ENCODE peak calls at places on chromosomes 6 and 20, in nine cellular contexts. One of them, this sample, is unnamed.

GRCh38 chr6:112232845-112233256 is 21.5 kb downstream of the LAMA4 start:
- DNase-seq in lower leg skin: no peak
- DNase-seq in fibroblast of mammary gland: peak
- DNase-seq in ascending aorta: no peak
- DNase-seq in fibroblast of the aortic adventitia: peak
- DNase-seq in pancreas: no peak
- DNase-seq in psoas muscle: no peak
- DNase-seq in heart right ventricle: peak
- DNase-seq in tibial artery: no peak
- DNase-seq in this sample: peak

GRCh38 chr6:42363906-42364859 is 87.5 kb downstream of the TRERF1 start:
- DNase-seq in fibroblast of the aortic adventitia: no peak
- DNase-seq in pancreas: no peak
- DNase-seq in psoas muscle: no peak
- DNase-seq in heart right ventricle: no peak
- DNase-seq in lower leg skin: peak
- DNase-seq in tibial artery: no peak
- DNase-seq in ascending aorta: no peak
- DNase-seq in fibroblast of mammary gland: no peak
- DNase-seq in this sample: no peak

GRCh38 chr6:16239798-16240123 is 1.4 kb downstream of the GMPR start:
- DNase-seq in fibroblast of mammary gland: peak
- DNase-seq in fibroblast of the aortic adventitia: no peak
- DNase-seq in ascending aorta: peak
- DNase-seq in heart right ventricle: peak
- DNase-seq in tibial artery: peak
- DNase-seq in lower leg skin: no peak
- DNase-seq in pancreas: peak
- DNase-seq in psoas muscle: no peak
- DNase-seq in this sample: no peak

GRCh38 chr6:158803733-158804143 is 15.4 kb downstream of the EZR start:
- DNase-seq in fibroblast of the aortic adventitia: no peak
- DNase-seq in psoas muscle: no peak
- DNase-seq in lower leg skin: peak
- DNase-seq in fibroblast of mammary gland: no peak
- DNase-seq in ascending aorta: no peak
- DNase-seq in pancreas: no peak
- DNase-seq in tibial artery: no peak
- DNase-seq in heart right ventricle: peak
- DNase-seq in this sample: peak

GRCh38 chr6:45710304-45710821 is 305.3 kb downstream of the CLIC5 start:
- DNase-seq in tibial artery: no peak
- DNase-seq in ascending aorta: no peak
- DNase-seq in pancreas: no peak
- DNase-seq in fibroblast of the aortic adventitia: peak
- DNase-seq in fibroblast of mammary gland: peak
- DNase-seq in heart right ventricle: no peak
- DNase-seq in psoas muscle: no peak
- DNase-seq in lower leg skin: no peak
- DNase-seq in this sample: peak

GRCh38 chr20:57335392-57335791 is 5.8 kb downstream of the SPO11 start:
- DNase-seq in heart right ventricle: no peak
- DNase-seq in tibial artery: no peak
- DNase-seq in lower leg skin: no peak
- DNase-seq in psoas muscle: no peak
- DNase-seq in pancreas: no peak
- DNase-seq in fibroblast of the aortic adventitia: peak
- DNase-seq in fibroblast of mammary gland: no peak
- DNase-seq in ascending aorta: no peak
- DNase-seq in this sample: no peak

GRCh38 chr6:90003069-90003800 is 109.0 kb downstream of the GJA10 start:
- DNase-seq in pancreas: no peak
- DNase-seq in lower leg skin: no peak
- DNase-seq in psoas muscle: no peak
- DNase-seq in fibroblast of the aortic adventitia: no peak
- DNase-seq in tibial artery: no peak
- DNase-seq in ascending aorta: no peak
- DNase-seq in fibroblast of mammary gland: no peak
- DNase-seq in heart right ventricle: no peak
- DNase-seq in this sample: no peak

GRCh38 chr20:63540417-63541186 is 3.4 kb upstream of the PTK6 start:
- DNase-seq in lower leg skin: no peak
- DNase-seq in fibroblast of mammary gland: peak
- DNase-seq in ascending aorta: no peak
- DNase-seq in fibroblast of the aortic adventitia: peak
- DNase-seq in pancreas: no peak
- DNase-seq in heart right ventricle: no peak
- DNase-seq in tibial artery: no peak
- DNase-seq in psoas muscle: no peak
- DNase-seq in this sample: no peak

GRCh38 chr6:155270566-155271091 is 6.8 kb downstream of the CLDN20 start:
- DNase-seq in tibial artery: no peak
- DNase-seq in pancreas: no peak
- DNase-seq in fibroblast of the aortic adventitia: no peak
- DNase-seq in fibroblast of mammary gland: no peak
- DNase-seq in lower leg skin: no peak
- DNase-seq in heart right ventricle: no peak
- DNase-seq in psoas muscle: no peak
- DNase-seq in ascending aorta: no peak
- DNase-seq in this sample: no peak

GRCh38 chr20:48760403-48760889 is 67.4 kb downstream of the PREX1 start:
- DNase-seq in pancreas: no peak
- DNase-seq in ascending aorta: no peak
- DNase-seq in psoas muscle: no peak
- DNase-seq in fibroblast of mammary gland: peak
- DNase-seq in tibial artery: no peak
- DNase-seq in heart right ventricle: peak
- DNase-seq in fibroblast of the aortic adventitia: peak
- DNase-seq in lower leg skin: no peak
- DNase-seq in this sample: peak

DNA sequence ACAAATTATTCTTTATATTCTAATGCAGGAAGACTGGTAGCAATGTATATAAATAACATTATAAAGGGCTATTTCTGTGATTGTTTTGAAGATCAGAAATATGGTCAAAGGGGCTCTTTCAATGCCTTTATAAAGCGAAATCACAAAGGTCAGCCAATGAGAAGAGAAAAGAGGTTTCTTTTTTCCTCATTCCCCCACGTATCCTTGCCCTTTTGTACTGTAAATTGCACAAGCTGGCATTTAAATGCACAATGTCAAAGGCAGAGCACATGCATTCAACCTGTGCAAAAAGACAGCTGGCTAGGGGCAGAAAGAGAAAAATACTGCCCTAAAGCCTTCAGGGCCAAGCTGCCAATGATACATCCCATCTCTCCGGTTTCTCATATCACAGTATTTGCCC is 219.3 kb downstream of the TRDN start:
- DNase-seq in fibroblast of mammary gland: no peak
- DNase-seq in heart right ventricle: no peak
- DNase-seq in tibial artery: no peak
- DNase-seq in pancreas: no peak
- DNase-seq in psoas muscle: no peak
- DNase-seq in lower leg skin: no peak
- DNase-seq in fibroblast of the aortic adventitia: no peak
- DNase-seq in ascending aorta: no peak
- DNase-seq in this sample: no peak
- H3K4me3 ChIP-seq in fibroblast of mammary gland: no peak
- H3K4me3 ChIP-seq in heart right ventricle: no peak
- H3K4me3 ChIP-seq in tibial artery: no peak
- H3K4me3 ChIP-seq in pancreas: no peak
- H3K4me3 ChIP-seq in psoas muscle: no peak
- H3K4me3 ChIP-seq in lower leg skin: no peak
- H3K4me3 ChIP-seq in fibroblast of the aortic adventitia: no peak
- H3K4me3 ChIP-seq in ascending aorta: no peak
- H3K4me3 ChIP-seq in this sample: no peak

DNA sequence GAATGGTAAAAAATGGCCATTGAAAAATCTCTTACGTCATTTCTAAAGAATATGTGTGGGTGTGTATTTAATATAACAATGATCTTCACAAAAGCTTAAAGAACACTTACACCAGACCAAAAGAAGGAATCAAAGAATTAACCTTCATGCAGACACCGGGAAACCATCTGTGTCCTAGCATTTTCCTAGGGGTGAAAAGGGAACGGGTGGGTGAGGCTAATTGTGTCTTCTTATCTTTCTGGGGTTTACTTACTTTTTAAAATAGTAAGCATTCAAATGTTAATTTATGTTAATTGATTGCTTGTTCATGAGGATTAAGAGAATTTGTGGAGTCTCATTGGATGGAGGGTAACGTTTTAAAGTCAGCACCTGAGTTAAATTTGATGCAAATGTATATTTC is 47.5 kb downstream of the BMP2 start:
- DNase-seq in ascending aorta: no peak
- DNase-seq in tibial artery: no peak
- DNase-seq in lower leg skin: no peak
- DNase-seq in fibroblast of the aortic adventitia: peak
- DNase-seq in pancreas: no peak
- DNase-seq in fibroblast of mammary gland: no peak
- DNase-seq in heart right ventricle: no peak
- DNase-seq in psoas muscle: no peak
- DNase-seq in this sample: no peak
- TF ChIP-seq CTCF in ascending aorta: no peak
- TF ChIP-seq CTCF in tibial artery: no peak
- TF ChIP-seq CTCF in lower leg skin: no peak
- TF ChIP-seq CTCF in fibroblast of the aortic adventitia: no peak
- TF ChIP-seq CTCF in pancreas: no peak
- TF ChIP-seq CTCF in fibroblast of mammary gland: no peak
- TF ChIP-seq CTCF in heart right ventricle: no peak
- TF ChIP-seq CTCF in psoas muscle: no peak
- TF ChIP-seq CTCF in this sample: no peak

GRCh38 chr20:53840462-53841000 is 229.9 kb downstream of the BCAS1 start:
- DNase-seq in lower leg skin: no peak
- DNase-seq in pancreas: no peak
- DNase-seq in heart right ventricle: no peak
- DNase-seq in tibial artery: no peak
- DNase-seq in fibroblast of mammary gland: no peak
- DNase-seq in ascending aorta: no peak
- DNase-seq in fibroblast of the aortic adventitia: no peak
- DNase-seq in psoas muscle: no peak
- DNase-seq in this sample: no peak

GRCh38 chr20:53844259-53844658 is 226.1 kb downstream of the BCAS1 start:
- DNase-seq in psoas muscle: no peak
- DNase-seq in heart right ventricle: no peak
- DNase-seq in fibroblast of the aortic adventitia: no peak
- DNase-seq in lower leg skin: no peak
- DNase-seq in tibial artery: no peak
- DNase-seq in ascending aorta: no peak
- DNase-seq in pancreas: no peak
- DNase-seq in fibroblast of mammary gland: peak
- DNase-seq in this sample: peak

GRCh38 chr20:53843645-53844044 is 226.7 kb downstream of the BCAS1 start:
- DNase-seq in fibroblast of the aortic adventitia: no peak
- DNase-seq in tibial artery: no peak
- DNase-seq in pancreas: no peak
- DNase-seq in lower leg skin: no peak
- DNase-seq in fibroblast of mammary gland: no peak
- DNase-seq in psoas muscle: no peak
- DNase-seq in heart right ventricle: no peak
- DNase-seq in ascending aorta: no peak
- DNase-seq in this sample: no peak

GRCh38 chr20:53841741-53842140 is 228.7 kb downstream of the BCAS1 start:
- DNase-seq in pancreas: no peak
- DNase-seq in fibroblast of the aortic adventitia: no peak
- DNase-seq in tibial artery: no peak
- DNase-seq in ascending aorta: no peak
- DNase-seq in fibroblast of mammary gland: no peak
- DNase-seq in heart right ventricle: no peak
- DNase-seq in psoas muscle: no peak
- DNase-seq in lower leg skin: no peak
- DNase-seq in this sample: no peak

GRCh38 chr20:53842301-53843099 is 227.9 kb downstream of the BCAS1 start:
- DNase-seq in fibroblast of the aortic adventitia: no peak
- DNase-seq in heart right ventricle: no peak
- DNase-seq in lower leg skin: no peak
- DNase-seq in pancreas: no peak
- DNase-seq in psoas muscle: no peak
- DNase-seq in fibroblast of mammary gland: no peak
- DNase-seq in ascending aorta: no peak
- DNase-seq in tibial artery: no peak
- DNase-seq in this sample: no peak
- H3K4me3 ChIP-seq in fibroblast of the aortic adventitia: no peak
- H3K4me3 ChIP-seq in heart right ventricle: no peak
- H3K4me3 ChIP-seq in lower leg skin: no peak
- H3K4me3 ChIP-seq in pancreas: no peak
- H3K4me3 ChIP-seq in psoas muscle: no peak
- H3K4me3 ChIP-seq in fibroblast of mammary gland: no peak
- H3K4me3 ChIP-seq in ascending aorta: no peak
- H3K4me3 ChIP-seq in tibial artery: no peak
- H3K4me3 ChIP-seq in this sample: no peak

GRCh38 chr20:37390891-37391525 is 45.1 kb downstream of the SRC start:
- DNase-seq in psoas muscle: peak
- DNase-seq in heart right ventricle: no peak
- DNase-seq in fibroblast of mammary gland: no peak
- DNase-seq in ascending aorta: peak
- DNase-seq in tibial artery: peak
- DNase-seq in lower leg skin: no peak
- DNase-seq in fibroblast of the aortic adventitia: no peak
- DNase-seq in pancreas: no peak
- DNase-seq in this sample: no peak

GRCh38 chr20:37389241-37389747 is 43.4 kb downstream of the SRC start:
- DNase-seq in pancreas: no peak
- DNase-seq in ascending aorta: peak
- DNase-seq in fibroblast of mammary gland: no peak
- DNase-seq in tibial artery: peak
- DNase-seq in lower leg skin: no peak
- DNase-seq in heart right ventricle: no peak
- DNase-seq in fibroblast of the aortic adventitia: no peak
- DNase-seq in psoas muscle: peak
- DNase-seq in this sample: no peak

GRCh38 chr20:37390503-37390890 is 44.6 kb downstream of the SRC start:
- DNase-seq in lower leg skin: no peak
- DNase-seq in psoas muscle: no peak
- DNase-seq in pancreas: no peak
- DNase-seq in fibroblast of the aortic adventitia: no peak
- DNase-seq in tibial artery: peak
- DNase-seq in ascending aorta: peak
- DNase-seq in fibroblast of mammary gland: no peak
- DNase-seq in heart right ventricle: no peak
- DNase-seq in this sample: no peak

GRCh38 chr20:37388831-37389230 is 42.9 kb downstream of the SRC start:
- DNase-seq in lower leg skin: no peak
- DNase-seq in fibroblast of the aortic adventitia: no peak
- DNase-seq in pancreas: no peak
- DNase-seq in psoas muscle: peak
- DNase-seq in tibial artery: peak
- DNase-seq in ascending aorta: peak
- DNase-seq in heart right ventricle: no peak
- DNase-seq in fibroblast of mammary gland: no peak
- DNase-seq in this sample: no peak

DNA sequence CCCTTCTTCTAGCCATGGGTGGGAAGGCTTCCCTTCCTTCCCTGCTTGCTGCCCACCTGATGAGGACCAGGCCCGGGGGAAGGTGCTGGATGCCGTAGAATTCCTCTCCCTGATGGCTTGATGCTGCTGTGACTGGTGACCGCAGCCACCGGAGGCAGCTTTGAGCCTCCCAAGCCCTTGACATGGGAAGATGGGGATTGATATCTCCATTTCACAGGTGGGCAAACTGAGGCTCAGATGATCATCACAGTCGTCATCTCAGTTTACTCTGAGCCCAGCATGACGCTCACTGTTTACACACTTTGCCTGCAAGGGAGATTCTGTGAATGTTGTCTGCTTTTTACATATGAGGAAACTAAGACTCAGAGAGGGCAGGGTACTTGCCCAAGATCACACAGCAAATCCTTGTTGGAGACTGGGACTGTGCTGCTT is 43.9 kb downstream of the SRC start:
- DNase-seq in ascending aorta: peak
- DNase-seq in psoas muscle: peak
- DNase-seq in fibroblast of mammary gland: no peak
- DNase-seq in tibial artery: peak
- DNase-seq in heart right ventricle: no peak
- DNase-seq in pancreas: no peak
- DNase-seq in lower leg skin: no peak
- DNase-seq in fibroblast of the aortic adventitia: no peak
- DNase-seq in this sample: no peak
- TF ChIP-seq CTCF in ascending aorta: no peak
- TF ChIP-seq CTCF in psoas muscle: no peak
- TF ChIP-seq CTCF in fibroblast of mammary gland: no peak
- TF ChIP-seq CTCF in tibial artery: no peak
- TF ChIP-seq CTCF in heart right ventricle: no peak
- TF ChIP-seq CTCF in pancreas: no peak
- TF ChIP-seq CTCF in lower leg skin: no peak
- TF ChIP-seq CTCF in fibroblast of the aortic adventitia: no peak
- TF ChIP-seq CTCF in this sample: no peak

This sample was measured in fibroblast of villous mesenchyme.